ENCODE peak calls at places on chromosomes 13 and 19, in six cellular contexts. O, R, Y, I, K and E are unnamed samples.

GRCh38 chr13:23811366-23812027 is 77.7 kb downstream of the MIPEP start:
- DNase-seq in Y (no peak), R (no peak), K (no peak), I (no peak), O (no peak), E (no peak)

GRCh38 chr13:87524775-87525174 is 146.4 kb upstream of the SLITRK5 start:
- DNase-seq in O (no peak), I (no peak), R (no peak), Y (no peak), K (no peak), E (no peak)

GRCh38 chr13:96780105-96780504 is 214.2 kb downstream of the OXGR1 start:
- DNase-seq in I (no peak), O (no peak), R (no peak), Y (no peak), K (no peak), E (no peak)

GRCh38 chr19:34350161-34350561 is 14.8 kb upstream of the GPI start:
- DNase-seq in I (no peak), O (no peak), K (no peak), Y (peak), R (no peak), E (peak)

GRCh38 chr13:73288596-73288995 is 229.8 kb downstream of the KLF5 start:
- DNase-seq in K (no peak), I (no peak), R (no peak), O (no peak), Y (no peak), E (no peak)

GRCh38 chr19:35348909-35349611 is 1.4 kb downstream of the FFAR1 start:
- DNase-seq in I (no peak), K (no peak), R (no peak), O (peak), Y (no peak), E (no peak)

GRCh38 chr13:47661076-47661475 is 340.0 kb downstream of the SUCLA2 start:
- DNase-seq in R (no peak), K (no peak), O (no peak), Y (no peak), I (no peak), E (no peak)

GRCh38 chr19:48182434-48182833 is 12.0 kb downstream of the ZSWIM9 start:
- DNase-seq in I (no peak), K (no peak), Y (no peak), R (no peak), O (no peak), E (no peak)

GRCh38 chr19:2219726-2220125 is 16.4 kb downstream of the PLEKHJ1 start:
- DNase-seq in R (no peak), I (no peak), Y (no peak), O (no peak), K (no peak), E (no peak)

GRCh38 chr13:103328899-103329298 is 262.7 kb upstream of the SLC10A2 start:
- DNase-seq in Y (no peak), O (no peak), I (no peak), K (no peak), R (no peak), E (no peak)

GRCh38 chr13:39102981-39103490 is 64.8 kb downstream of the NHLRC3 start:
- DNase-seq in K (no peak), R (no peak), I (no peak), O (no peak), Y (no peak), E (no peak)

GRCh38 chr13:53605306-53605705 is 576.7 kb downstream of the OLFM4 start:
- DNase-seq in K (no peak), Y (no peak), R (no peak), I (no peak), O (no peak), E (no peak)

GRCh38 chr19:45973564-45974338 is at the start of gene NOVA2:
- DNase-seq in R (peak), I (no peak), K (peak), O (peak), Y (no peak), E (no peak)

GRCh38 chr13:114063545-114064515 is 68.6 kb downstream of the RASA3 start:
- DNase-seq in O (no peak), Y (no peak), K (no peak), R (peak), I (no peak), E (no peak)

GRCh38 chr19:16594131-16594586 is 21.9 kb upstream of the SLC35E1 start:
- DNase-seq in R (no peak), I (no peak), Y (no peak), O (no peak), K (peak), E (no peak)

GRCh38 chr19:1131718-1132552 is 28.1 kb downstream of the GPX4 start:
- DNase-seq in Y (peak), I (peak), R (peak), K (peak), O (no peak), E (peak)

GRCh38 chr13:110436276-110436675 is 125.2 kb downstream of the RAB20 start:
- DNase-seq in K (no peak), I (no peak), O (no peak), Y (no peak), R (no peak), E (no peak)